ENCODE peak calls at places on chromosome 15, in eight cellular contexts. One of them, this sample, is unnamed.

GRCh38 chr15:89475688-89476087 is 20.7 kb downstream of the RHCG start:
- DNase-seq in GM10248: no peak
- DNase-seq in NCI-H2029 treated with DMSO at 0.1 percent for 48 hours: no peak
- DNase-seq in iPS-NIHi11: no peak
- DNase-seq in stimulated activated CD4-positive, alpha-beta T cell treated with anti-CD3 and anti-CD28 coated beads, Interleukin-4, amount 100 ng/mL, for 24 hours: no peak
- DNase-seq in stimulated activated naive B cell treated with anti-CD40 and anti-IgM and Interleukin-4, amounts not matched to agents 10 μg/mL and 1 μg/mL and 100 μg/mL, for 72 hours: no peak
- DNase-seq in T follicular helper cell: no peak
- DNase-seq in NCI-H526 treated with DMSO at 0.1 percent for 48 hours: no peak
- DNase-seq in this sample: no peak

GRCh38 chr15:40367038-40367672 is 9.1 kb downstream of the DISP2 start:
- DNase-seq in T follicular helper cell: no peak
- DNase-seq in NCI-H2029 treated with DMSO at 0.1 percent for 48 hours: no peak
- DNase-seq in stimulated activated naive B cell treated with anti-CD40 and anti-IgM and Interleukin-4, amounts not matched to agents 10 μg/mL and 1 μg/mL and 100 μg/mL, for 72 hours: no peak
- DNase-seq in stimulated activated CD4-positive, alpha-beta T cell treated with anti-CD3 and anti-CD28 coated beads, Interleukin-4, amount 100 ng/mL, for 24 hours: no peak
- DNase-seq in GM10248: no peak
- DNase-seq in NCI-H526 treated with DMSO at 0.1 percent for 48 hours: no peak
- DNase-seq in iPS-NIHi11: no peak
- DNase-seq in this sample: no peak

GRCh38 chr15:76866716-76867321 is 38.3 kb downstream of the SCAPER start:
- DNase-seq in NCI-H2029 treated with DMSO at 0.1 percent for 48 hours: no peak
- DNase-seq in T follicular helper cell: no peak
- DNase-seq in GM10248: no peak
- DNase-seq in iPS-NIHi11: no peak
- DNase-seq in stimulated activated CD4-positive, alpha-beta T cell treated with anti-CD3 and anti-CD28 coated beads, Interleukin-4, amount 100 ng/mL, for 24 hours: peak
- DNase-seq in NCI-H526 treated with DMSO at 0.1 percent for 48 hours: no peak
- DNase-seq in stimulated activated naive B cell treated with anti-CD40 and anti-IgM and Interleukin-4, amounts not matched to agents 10 μg/mL and 1 μg/mL and 100 μg/mL, for 72 hours: no peak
- DNase-seq in this sample: peak

GRCh38 chr15:96336045-96336642 is 5.6 kb downstream of the NR2F2 start:
- DNase-seq in stimulated activated CD4-positive, alpha-beta T cell treated with anti-CD3 and anti-CD28 coated beads, Interleukin-4, amount 100 ng/mL, for 24 hours: no peak
- DNase-seq in stimulated activated naive B cell treated with anti-CD40 and anti-IgM and Interleukin-4, amounts not matched to agents 10 μg/mL and 1 μg/mL and 100 μg/mL, for 72 hours: no peak
- DNase-seq in NCI-H2029 treated with DMSO at 0.1 percent for 48 hours: no peak
- DNase-seq in iPS-NIHi11: no peak
- DNase-seq in NCI-H526 treated with DMSO at 0.1 percent for 48 hours: peak
- DNase-seq in T follicular helper cell: no peak
- DNase-seq in GM10248: no peak
- DNase-seq in this sample: no peak

GRCh38 chr15:50166216-50166615 is 15.8 kb upstream of the SLC27A2 start:
- DNase-seq in stimulated activated naive B cell treated with anti-CD40 and anti-IgM and Interleukin-4, amounts not matched to agents 10 μg/mL and 1 μg/mL and 100 μg/mL, for 72 hours: no peak
- DNase-seq in T follicular helper cell: no peak
- DNase-seq in iPS-NIHi11: no peak
- DNase-seq in NCI-H2029 treated with DMSO at 0.1 percent for 48 hours: no peak
- DNase-seq in GM10248: no peak
- DNase-seq in NCI-H526 treated with DMSO at 0.1 percent for 48 hours: no peak
- DNase-seq in stimulated activated CD4-positive, alpha-beta T cell treated with anti-CD3 and anti-CD28 coated beads, Interleukin-4, amount 100 ng/mL, for 24 hours: no peak
- DNase-seq in this sample: peak

GRCh38 chr15:80367661-80368060 is 36.5 kb upstream of the ARNT2 start:
- DNase-seq in GM10248: no peak
- DNase-seq in iPS-NIHi11: peak
- DNase-seq in NCI-H526 treated with DMSO at 0.1 percent for 48 hours: no peak
- DNase-seq in stimulated activated naive B cell treated with anti-CD40 and anti-IgM and Interleukin-4, amounts not matched to agents 10 μg/mL and 1 μg/mL and 100 μg/mL, for 72 hours: no peak
- DNase-seq in NCI-H2029 treated with DMSO at 0.1 percent for 48 hours: no peak
- DNase-seq in stimulated activated CD4-positive, alpha-beta T cell treated with anti-CD3 and anti-CD28 coated beads, Interleukin-4, amount 100 ng/mL, for 24 hours: no peak
- DNase-seq in T follicular helper cell: no peak
- DNase-seq in this sample: no peak

GRCh38 chr15:90201150-90201943 is at the start of gene SEMA4B:
- DNase-seq in stimulated activated naive B cell treated with anti-CD40 and anti-IgM and Interleukin-4, amounts not matched to agents 10 μg/mL and 1 μg/mL and 100 μg/mL, for 72 hours: no peak
- DNase-seq in NCI-H2029 treated with DMSO at 0.1 percent for 48 hours: no peak
- DNase-seq in T follicular helper cell: peak
- DNase-seq in stimulated activated CD4-positive, alpha-beta T cell treated with anti-CD3 and anti-CD28 coated beads, Interleukin-4, amount 100 ng/mL, for 24 hours: peak
- DNase-seq in NCI-H526 treated with DMSO at 0.1 percent for 48 hours: peak
- DNase-seq in GM10248: peak
- DNase-seq in iPS-NIHi11: peak
- DNase-seq in this sample: peak

GRCh38 chr15:89377042-89377841 is 42.6 kb upstream of the POLG start:
- DNase-seq in GM10248: no peak
- DNase-seq in NCI-H2029 treated with DMSO at 0.1 percent for 48 hours: no peak
- DNase-seq in stimulated activated CD4-positive, alpha-beta T cell treated with anti-CD3 and anti-CD28 coated beads, Interleukin-4, amount 100 ng/mL, for 24 hours: no peak
- DNase-seq in iPS-NIHi11: no peak
- DNase-seq in T follicular helper cell: no peak
- DNase-seq in stimulated activated naive B cell treated with anti-CD40 and anti-IgM and Interleukin-4, amounts not matched to agents 10 μg/mL and 1 μg/mL and 100 μg/mL, for 72 hours: no peak
- DNase-seq in NCI-H526 treated with DMSO at 0.1 percent for 48 hours: peak
- DNase-seq in this sample: no peak

GRCh38 chr15:82231842-82232241 is 30.7 kb downstream of the EFL1 start:
- DNase-seq in NCI-H2029 treated with DMSO at 0.1 percent for 48 hours: no peak
- DNase-seq in NCI-H526 treated with DMSO at 0.1 percent for 48 hours: peak
- DNase-seq in iPS-NIHi11: no peak
- DNase-seq in stimulated activated CD4-positive, alpha-beta T cell treated with anti-CD3 and anti-CD28 coated beads, Interleukin-4, amount 100 ng/mL, for 24 hours: no peak
- DNase-seq in T follicular helper cell: no peak
- DNase-seq in stimulated activated naive B cell treated with anti-CD40 and anti-IgM and Interleukin-4, amounts not matched to agents 10 μg/mL and 1 μg/mL and 100 μg/mL, for 72 hours: no peak
- DNase-seq in GM10248: no peak
- DNase-seq in this sample: no peak

GRCh38 chr15:48682949-48683651 is 37.6 kb upstream of the FBN1 start:
- DNase-seq in NCI-H2029 treated with DMSO at 0.1 percent for 48 hours: no peak
- DNase-seq in iPS-NIHi11: no peak
- DNase-seq in GM10248: no peak
- DNase-seq in stimulated activated naive B cell treated with anti-CD40 and anti-IgM and Interleukin-4, amounts not matched to agents 10 μg/mL and 1 μg/mL and 100 μg/mL, for 72 hours: no peak
- DNase-seq in T follicular helper cell: no peak
- DNase-seq in stimulated activated CD4-positive, alpha-beta T cell treated with anti-CD3 and anti-CD28 coated beads, Interleukin-4, amount 100 ng/mL, for 24 hours: no peak
- DNase-seq in NCI-H526 treated with DMSO at 0.1 percent for 48 hours: no peak
- DNase-seq in this sample: no peak

GRCh38 chr15:42070276-42070965 is 23.9 kb downstream of the PLA2G4D start:
- DNase-seq in T follicular helper cell: no peak
- DNase-seq in iPS-NIHi11: no peak
- DNase-seq in NCI-H2029 treated with DMSO at 0.1 percent for 48 hours: no peak
- DNase-seq in stimulated activated CD4-positive, alpha-beta T cell treated with anti-CD3 and anti-CD28 coated beads, Interleukin-4, amount 100 ng/mL, for 24 hours: no peak
- DNase-seq in GM10248: no peak
- DNase-seq in stimulated activated naive B cell treated with anti-CD40 and anti-IgM and Interleukin-4, amounts not matched to agents 10 μg/mL and 1 μg/mL and 100 μg/mL, for 72 hours: no peak
- DNase-seq in NCI-H526 treated with DMSO at 0.1 percent for 48 hours: no peak
- DNase-seq in this sample: no peak

GRCh38 chr15:93250212-93250611 is 161.2 kb upstream of the RGMA start:
- DNase-seq in GM10248: no peak
- DNase-seq in NCI-H526 treated with DMSO at 0.1 percent for 48 hours: no peak
- DNase-seq in NCI-H2029 treated with DMSO at 0.1 percent for 48 hours: no peak
- DNase-seq in iPS-NIHi11: no peak
- DNase-seq in T follicular helper cell: no peak
- DNase-seq in stimulated activated naive B cell treated with anti-CD40 and anti-IgM and Interleukin-4, amounts not matched to agents 10 μg/mL and 1 μg/mL and 100 μg/mL, for 72 hours: no peak
- DNase-seq in stimulated activated CD4-positive, alpha-beta T cell treated with anti-CD3 and anti-CD28 coated beads, Interleukin-4, amount 100 ng/mL, for 24 hours: no peak
- DNase-seq in this sample: no peak

GRCh38 chr15:74422723-74423442 is 10.9 kb downstream of the SEMA7A start:
- DNase-seq in NCI-H2029 treated with DMSO at 0.1 percent for 48 hours: no peak
- DNase-seq in GM10248: no peak
- DNase-seq in iPS-NIHi11: peak
- DNase-seq in stimulated activated naive B cell treated with anti-CD40 and anti-IgM and Interleukin-4, amounts not matched to agents 10 μg/mL and 1 μg/mL and 100 μg/mL, for 72 hours: no peak
- DNase-seq in T follicular helper cell: no peak
- DNase-seq in stimulated activated CD4-positive, alpha-beta T cell treated with anti-CD3 and anti-CD28 coated beads, Interleukin-4, amount 100 ng/mL, for 24 hours: no peak
- DNase-seq in NCI-H526 treated with DMSO at 0.1 percent for 48 hours: no peak
- DNase-seq in this sample: no peak

GRCh38 chr15:60620707-60621106 is 141.8 kb upstream of the ICE2 start:
- DNase-seq in NCI-H2029 treated with DMSO at 0.1 percent for 48 hours: no peak
- DNase-seq in stimulated activated CD4-positive, alpha-beta T cell treated with anti-CD3 and anti-CD28 coated beads, Interleukin-4, amount 100 ng/mL, for 24 hours: no peak
- DNase-seq in NCI-H526 treated with DMSO at 0.1 percent for 48 hours: no peak
- DNase-seq in GM10248: no peak
- DNase-seq in T follicular helper cell: no peak
- DNase-seq in iPS-NIHi11: peak
- DNase-seq in stimulated activated naive B cell treated with anti-CD40 and anti-IgM and Interleukin-4, amounts not matched to agents 10 μg/mL and 1 μg/mL and 100 μg/mL, for 72 hours: no peak
- DNase-seq in this sample: no peak

GRCh38 chr15:31437686-31438085 is 111.1 kb downstream of the KLF13 start:
- DNase-seq in iPS-NIHi11: no peak
- DNase-seq in NCI-H526 treated with DMSO at 0.1 percent for 48 hours: no peak
- DNase-seq in NCI-H2029 treated with DMSO at 0.1 percent for 48 hours: no peak
- DNase-seq in GM10248: peak
- DNase-seq in stimulated activated CD4-positive, alpha-beta T cell treated with anti-CD3 and anti-CD28 coated beads, Interleukin-4, amount 100 ng/mL, for 24 hours: peak
- DNase-seq in T follicular helper cell: no peak
- DNase-seq in stimulated activated naive B cell treated with anti-CD40 and anti-IgM and Interleukin-4, amounts not matched to agents 10 μg/mL and 1 μg/mL and 100 μg/mL, for 72 hours: peak
- DNase-seq in this sample: no peak

GRCh38 chr15:93349146-93349545 is 260.1 kb upstream of the RGMA start:
- DNase-seq in NCI-H526 treated with DMSO at 0.1 percent for 48 hours: no peak
- DNase-seq in iPS-NIHi11: no peak
- DNase-seq in NCI-H2029 treated with DMSO at 0.1 percent for 48 hours: no peak
- DNase-seq in T follicular helper cell: no peak
- DNase-seq in GM10248: no peak
- DNase-seq in stimulated activated naive B cell treated with anti-CD40 and anti-IgM and Interleukin-4, amounts not matched to agents 10 μg/mL and 1 μg/mL and 100 μg/mL, for 72 hours: no peak
- DNase-seq in stimulated activated CD4-positive, alpha-beta T cell treated with anti-CD3 and anti-CD28 coated beads, Interleukin-4, amount 100 ng/mL, for 24 hours: no peak
- DNase-seq in this sample: no peak

GRCh38 chr15:55526559-55527036 is 18.6 kb upstream of the DNAAF4 start:
- DNase-seq in NCI-H2029 treated with DMSO at 0.1 percent for 48 hours: peak
- DNase-seq in NCI-H526 treated with DMSO at 0.1 percent for 48 hours: no peak
- DNase-seq in stimulated activated CD4-positive, alpha-beta T cell treated with anti-CD3 and anti-CD28 coated beads, Interleukin-4, amount 100 ng/mL, for 24 hours: no peak
- DNase-seq in T follicular helper cell: no peak
- DNase-seq in stimulated activated naive B cell treated with anti-CD40 and anti-IgM and Interleukin-4, amounts not matched to agents 10 μg/mL and 1 μg/mL and 100 μg/mL, for 72 hours: no peak
- DNase-seq in iPS-NIHi11: peak
- DNase-seq in GM10248: peak
- DNase-seq in this sample: peak

GRCh38 chr15:63288342-63288741 is 10.9 kb downstream of the APH1B start:
- DNase-seq in iPS-NIHi11: no peak
- DNase-seq in stimulated activated CD4-positive, alpha-beta T cell treated with anti-CD3 and anti-CD28 coated beads, Interleukin-4, amount 100 ng/mL, for 24 hours: no peak
- DNase-seq in T follicular helper cell: no peak
- DNase-seq in NCI-H526 treated with DMSO at 0.1 percent for 48 hours: no peak
- DNase-seq in NCI-H2029 treated with DMSO at 0.1 percent for 48 hours: no peak
- DNase-seq in GM10248: no peak
- DNase-seq in stimulated activated naive B cell treated with anti-CD40 and anti-IgM and Interleukin-4, amounts not matched to agents 10 μg/mL and 1 μg/mL and 100 μg/mL, for 72 hours: no peak
- DNase-seq in this sample: no peak

GRCh38 chr15:67826717-67827560 is 1.6 kb downstream of the SKOR1 start:
- DNase-seq in stimulated activated CD4-positive, alpha-beta T cell treated with anti-CD3 and anti-CD28 coated beads, Interleukin-4, amount 100 ng/mL, for 24 hours: no peak
- DNase-seq in stimulated activated naive B cell treated with anti-CD40 and anti-IgM and Interleukin-4, amounts not matched to agents 10 μg/mL and 1 μg/mL and 100 μg/mL, for 72 hours: no peak
- DNase-seq in iPS-NIHi11: peak
- DNase-seq in NCI-H526 treated with DMSO at 0.1 percent for 48 hours: no peak
- DNase-seq in GM10248: no peak
- DNase-seq in NCI-H2029 treated with DMSO at 0.1 percent for 48 hours: no peak
- DNase-seq in T follicular helper cell: no peak
- DNase-seq in this sample: no peak

GRCh38 chr15:61794276-61794675 is 266.0 kb downstream of the VPS13C start:
- DNase-seq in T follicular helper cell: no peak
- DNase-seq in GM10248: no peak
- DNase-seq in stimulated activated CD4-positive, alpha-beta T cell treated with anti-CD3 and anti-CD28 coated beads, Interleukin-4, amount 100 ng/mL, for 24 hours: no peak
- DNase-seq in iPS-NIHi11: no peak
- DNase-seq in stimulated activated naive B cell treated with anti-CD40 and anti-IgM and Interleukin-4, amounts not matched to agents 10 μg/mL and 1 μg/mL and 100 μg/mL, for 72 hours: no peak
- DNase-seq in NCI-H2029 treated with DMSO at 0.1 percent for 48 hours: no peak
- DNase-seq in NCI-H526 treated with DMSO at 0.1 percent for 48 hours: no peak
- DNase-seq in this sample: no peak

This sample was measured in Karpas-422.